ENCODE peak calls at places on chromosomes 2 and 18, in eight cellular contexts. M, L, B, I, O, W, P and N are unnamed samples.

GRCh38 chr2:235848055-235848454 is 320.1 kb downstream of the GBX2 start:
- DNase-seq in M (no peak), L (no peak), B (no peak), I (no peak), O (no peak), W (no peak), P (no peak), N (no peak)

GRCh38 chr2:15814406-15814805 is 125.9 kb upstream of the MYCN start:
- DNase-seq in M (no peak), L (no peak), B (no peak), I (no peak), O (no peak), W (no peak), P (no peak), N (no peak)

GRCh38 chr18:59613903-59614302 is 83.3 kb downstream of the CCBE1 start:
- DNase-seq in M (no peak), L (no peak), B (no peak), I (no peak), O (no peak), W (no peak), P (no peak), N (no peak)

GRCh38 chr2:43579275-43579981 is 16.4 kb downstream of the THADA start:
- DNase-seq in M (no peak), L (no peak), B (no peak), I (no peak), O (no peak), W (no peak), P (no peak), N (no peak)

GRCh38 chr18:35005963-35006577 is 35.1 kb upstream of the MAPRE2 start:
- DNase-seq in M (no peak), L (peak; percentile 67), B (peak; percentile 55), I (peak; percentile 57), O (peak; percentile 74), W (peak; percentile 82), P (no peak), N (peak; percentile 8)

GRCh38 chr2:159706385-159706980 is 5.8 kb upstream of the MARCHF7 start:
- DNase-seq in M (no peak), L (no peak), B (peak; percentile 31), I (no peak), O (peak; percentile 93), W (peak; percentile 28), P (no peak), N (no peak)

GRCh38 chr2:174442546-174443510 is 44.0 kb downstream of the GPR155 start:
- DNase-seq in M (no peak), L (no peak), B (peak; percentile 88), I (no peak), O (peak; percentile 72), W (peak; percentile 89), P (no peak), N (no peak)

GRCh38 chr18:76667603-76668002 is 154.8 kb upstream of the ZNF236 start:
- DNase-seq in M (no peak), L (no peak), B (no peak), I (no peak), O (no peak), W (no peak), P (no peak), N (no peak)

GRCh38 chr2:121776885-121777698 is 21.6 kb downstream of the TSN start:
- DNase-seq in M (no peak), L (no peak), B (peak; percentile 37), I (no peak), O (no peak), W (no peak), P (no peak), N (no peak)

GRCh38 chr2:128737546-128737826 is 418.8 kb upstream of the HS6ST1 start:
- DNase-seq in M (no peak), L (no peak), B (no peak), I (no peak), O (no peak), W (no peak), P (no peak), N (no peak)

GRCh38 chr2:127607399-127607908 is 38.5 kb upstream of the GPR17 start:
- DNase-seq in M (no peak), L (no peak), B (no peak), I (no peak), O (no peak), W (no peak), P (no peak), N (no peak)

GRCh38 chr2:216636570-216637450 is 3.6 kb downstream of the IGFBP2 start:
- DNase-seq in M (no peak), L (peak; percentile 42), B (peak; percentile 84), I (no peak), O (peak; percentile 77), W (peak; percentile 74), P (no peak), N (peak; percentile 60)

GRCh38 chr2:168543037-168543436 is 87.0 kb downstream of the CERS6 start:
- DNase-seq in M (no peak), L (no peak), B (no peak), I (no peak), O (no peak), W (no peak), P (no peak), N (no peak)

GRCh38 chr2:217099561-217099960 is 239.7 kb upstream of the TNP1 start:
- DNase-seq in M (no peak), L (no peak), B (no peak), I (no peak), O (peak; percentile 23), W (peak; percentile 41), P (no peak), N (no peak)

GRCh38 chr2:20190862-20191713 is 33.8 kb downstream of the SDC1 start:
- DNase-seq in M (no peak), L (peak; percentile 70), B (peak; percentile 56), I (no peak), O (no peak), W (peak; percentile 41), P (no peak), N (peak; percentile 55)

GRCh38 chr18:70382032-70382431 is 93.2 kb downstream of the SOCS6 start:
- DNase-seq in M (no peak), L (no peak), B (no peak), I (no peak), O (no peak), W (peak; percentile 38), P (no peak), N (no peak)

GRCh38 chr18:11963991-11964484 is 17.3 kb upstream of the IMPA2 start:
- DNase-seq in M (no peak), L (no peak), B (peak; percentile 43), I (no peak), O (peak; percentile 60), W (peak; percentile 42), P (no peak), N (no peak)

GRCh38 chr2:31222086-31222485 is 4.8 kb upstream of the CAPN14 start:
- DNase-seq in M (no peak), L (no peak), B (no peak), I (no peak), O (no peak), W (no peak), P (no peak), N (no peak)

GRCh38 chr2:18117592-18117991 is 239.1 kb downstream of the KCNS3 start:
- DNase-seq in M (no peak), L (peak; percentile 14), B (peak; percentile 34), I (peak; percentile 14), O (peak; percentile 78), W (peak; percentile 75), P (no peak), N (no peak)

GRCh38 chr2:231786917-231787292 is 660 bp downstream of the COPS7B start:
- DNase-seq in M (no peak), L (no peak), B (no peak), I (no peak), O (no peak), W (no peak), P (no peak), N (no peak)
- TF ChIP-seq CTCF in M (no peak), L (no peak), B (no peak), I (no peak), O (no peak), W (no peak), P (no peak), N (no peak)

GRCh38 chr2:170869461-170869860 is 52.8 kb downstream of the GAD1 start:
- DNase-seq in M (no peak), L (no peak), B (no peak), I (no peak), O (no peak), W (no peak), P (no peak), N (no peak)

GRCh38 chr2:170873035-170873692 is 55.9 kb upstream of the GORASP2 start:
- DNase-seq in M (peak; percentile 41), L (peak; percentile 85), B (peak; percentile 59), I (peak; percentile 76), O (peak; percentile 57), W (peak; percentile 86), P (peak; percentile 49), N (peak; percentile 85)

GRCh38 chr2:170863087-170863486 is 46.4 kb downstream of the GAD1 start:
- DNase-seq in M (no peak), L (no peak), B (no peak), I (no peak), O (no peak), W (no peak), P (no peak), N (no peak)

GRCh38 chr2:170869036-170869435 is 52.3 kb downstream of the GAD1 start:
- DNase-seq in M (no peak), L (no peak), B (no peak), I (no peak), O (no peak), W (no peak), P (no peak), N (no peak)
- TF ChIP-seq CTCF in M (no peak), L (no peak), B (no peak), I (no peak), O (no peak), W (no peak), P (no peak), N (no peak)

GRCh38 chr18:7221424-7222155 is 9.3 kb upstream of the LRRC30 start:
- DNase-seq in M (no peak), L (peak; percentile 86), B (peak; percentile 62), I (no peak), O (peak; percentile 72), W (peak; percentile 73), P (no peak), N (peak; percentile 63)

DNA sequence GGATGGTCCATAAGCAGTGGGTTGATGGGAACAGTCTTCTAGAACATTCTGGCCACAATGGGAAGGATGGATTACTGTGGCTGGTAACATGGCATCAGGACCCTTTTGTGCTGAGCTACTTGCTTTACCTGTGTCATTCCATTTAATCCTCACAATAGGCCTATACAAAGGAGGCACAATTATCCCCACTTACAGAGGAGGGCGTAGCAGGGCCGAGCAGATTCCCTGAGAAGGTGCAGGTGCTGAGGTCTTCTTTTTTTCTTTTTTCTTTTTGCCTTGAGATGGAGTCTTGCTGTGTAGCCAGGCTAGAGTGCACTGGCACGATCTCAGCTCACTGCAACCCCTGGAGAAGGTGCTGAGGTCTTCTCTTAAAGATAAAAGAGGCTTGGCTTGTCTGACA is 6.7 kb upstream of the LRRC30 start:
- DNase-seq in M (no peak), L (no peak), B (no peak), I (no peak), O (no peak), W (no peak), P (no peak), N (no peak)
- TF ChIP-seq CTCF in M (no peak), L (no peak), B (no peak), I (no peak), O (no peak), W (no peak), P (no peak), N (no peak)

DNA sequence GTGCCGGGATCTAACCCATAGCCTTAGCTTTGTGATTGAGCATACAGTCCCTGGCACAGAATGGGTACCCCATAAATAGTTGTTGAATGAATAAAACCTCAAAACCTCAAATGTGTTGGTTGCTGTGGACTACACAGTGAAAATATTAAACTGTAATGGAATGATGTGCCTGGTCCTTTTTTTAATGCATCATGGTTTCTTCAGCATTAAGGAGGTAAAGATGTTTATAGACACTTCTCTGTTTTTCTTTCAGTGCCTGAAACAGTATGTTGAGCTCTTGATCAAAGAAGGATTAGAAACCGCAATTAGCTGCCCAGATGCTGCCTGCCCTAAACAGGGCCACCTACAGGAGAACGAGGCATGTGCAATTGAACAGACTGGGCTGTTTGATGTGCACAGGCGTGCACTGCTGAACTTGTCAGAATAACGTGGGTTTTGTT is 97.0 kb downstream of the RNF144A start:
- DNase-seq in M (no peak), L (peak; percentile 29), B (peak; percentile 76), I (no peak), O (peak; percentile 78), W (no peak), P (no peak), N (no peak)
- TF ChIP-seq CTCF in M (peak; percentile 63), L (peak; percentile 66), B (no peak), I (peak; percentile 56), O (peak; percentile 56), W (peak; percentile 25), P (no peak), N (peak; percentile 50)